ENCODE peak calls at places on chromosomes 13 and 19, in eight cellular contexts. One of them, this sample, is unnamed.

GRCh38 chr19:47509170-47509847 is 5.6 kb downstream of the NAPA start:
- DNase-seq in thyroid gland: no peak
- DNase-seq in CD4-positive, CD25-positive, alpha-beta regulatory T cell: no peak
- DNase-seq in ovary: no peak
- DNase-seq in effector memory CD4-positive, alpha-beta T cell: no peak
- DNase-seq in colonic mucosa: no peak
- DNase-seq in cardiac muscle cell: no peak
- DNase-seq in endothelial cell of umbilical vein: no peak
- DNase-seq in this sample: no peak

GRCh38 chr13:70905035-70905434 is 796.8 kb upstream of the KLHL1 start:
- DNase-seq in thyroid gland: no peak
- DNase-seq in CD4-positive, CD25-positive, alpha-beta regulatory T cell: no peak
- DNase-seq in ovary: no peak
- DNase-seq in effector memory CD4-positive, alpha-beta T cell: no peak
- DNase-seq in colonic mucosa: no peak
- DNase-seq in cardiac muscle cell: peak; percentile 45
- DNase-seq in endothelial cell of umbilical vein: peak; percentile 90
- DNase-seq in this sample: no peak

GRCh38 chr19:42553292-42554045 is 25.2 kb upstream of the CEACAM1 start:
- DNase-seq in thyroid gland: no peak
- DNase-seq in CD4-positive, CD25-positive, alpha-beta regulatory T cell: no peak
- DNase-seq in ovary: no peak
- DNase-seq in effector memory CD4-positive, alpha-beta T cell: no peak
- DNase-seq in colonic mucosa: no peak
- DNase-seq in cardiac muscle cell: peak; percentile 82
- DNase-seq in endothelial cell of umbilical vein: no peak
- DNase-seq in this sample: peak; percentile 46

GRCh38 chr13:44267966-44268365 is 105.7 kb upstream of the SERP2 start:
- DNase-seq in thyroid gland: no peak
- DNase-seq in CD4-positive, CD25-positive, alpha-beta regulatory T cell: no peak
- DNase-seq in ovary: no peak
- DNase-seq in effector memory CD4-positive, alpha-beta T cell: no peak
- DNase-seq in colonic mucosa: no peak
- DNase-seq in cardiac muscle cell: peak; percentile 92
- DNase-seq in endothelial cell of umbilical vein: no peak
- DNase-seq in this sample: no peak

GRCh38 chr19:40519352-40520322 is 52.8 kb downstream of the SPTBN4 start:
- DNase-seq in thyroid gland: no peak
- DNase-seq in CD4-positive, CD25-positive, alpha-beta regulatory T cell: peak; percentile 18
- DNase-seq in ovary: no peak
- DNase-seq in effector memory CD4-positive, alpha-beta T cell: no peak
- DNase-seq in colonic mucosa: peak; percentile 27
- DNase-seq in cardiac muscle cell: peak; percentile 57
- DNase-seq in endothelial cell of umbilical vein: no peak
- DNase-seq in this sample: no peak

GRCh38 chr13:108595416-108596257 is 33.8 kb upstream of the MYO16 start:
- DNase-seq in thyroid gland: no peak
- DNase-seq in CD4-positive, CD25-positive, alpha-beta regulatory T cell: no peak
- DNase-seq in ovary: no peak
- DNase-seq in effector memory CD4-positive, alpha-beta T cell: no peak
- DNase-seq in colonic mucosa: no peak
- DNase-seq in cardiac muscle cell: no peak
- DNase-seq in endothelial cell of umbilical vein: no peak
- DNase-seq in this sample: no peak

GRCh38 chr13:57552441-57552840 is 79.1 kb upstream of the PCDH17 start:
- DNase-seq in thyroid gland: no peak
- DNase-seq in CD4-positive, CD25-positive, alpha-beta regulatory T cell: no peak
- DNase-seq in ovary: no peak
- DNase-seq in effector memory CD4-positive, alpha-beta T cell: no peak
- DNase-seq in colonic mucosa: no peak
- DNase-seq in cardiac muscle cell: no peak
- DNase-seq in endothelial cell of umbilical vein: no peak
- DNase-seq in this sample: no peak

GRCh38 chr13:94700051-94700535 is 12.3 kb downstream of the SOX21 start:
- DNase-seq in thyroid gland: no peak
- DNase-seq in CD4-positive, CD25-positive, alpha-beta regulatory T cell: no peak
- DNase-seq in ovary: no peak
- DNase-seq in effector memory CD4-positive, alpha-beta T cell: no peak
- DNase-seq in colonic mucosa: no peak
- DNase-seq in cardiac muscle cell: no peak
- DNase-seq in endothelial cell of umbilical vein: no peak
- DNase-seq in this sample: no peak

GRCh38 chr19:45154064-45154827 is 6.5 kb downstream of the NKPD1 start:
- DNase-seq in thyroid gland: no peak
- DNase-seq in CD4-positive, CD25-positive, alpha-beta regulatory T cell: no peak
- DNase-seq in ovary: no peak
- DNase-seq in effector memory CD4-positive, alpha-beta T cell: no peak
- DNase-seq in colonic mucosa: no peak
- DNase-seq in cardiac muscle cell: peak; percentile 94
- DNase-seq in endothelial cell of umbilical vein: peak; percentile 13
- DNase-seq in this sample: no peak

GRCh38 chr13:94967183-94968039 is 255.1 kb upstream of the SOX21 start:
- DNase-seq in thyroid gland: peak; percentile 2
- DNase-seq in CD4-positive, CD25-positive, alpha-beta regulatory T cell: peak; percentile 2
- DNase-seq in ovary: no peak
- DNase-seq in effector memory CD4-positive, alpha-beta T cell: no peak
- DNase-seq in colonic mucosa: no peak
- DNase-seq in cardiac muscle cell: peak; percentile 9
- DNase-seq in endothelial cell of umbilical vein: peak; percentile 12
- DNase-seq in this sample: no peak

GRCh38 chr19:5154129-5154798 is 185.4 kb downstream of the KDM4B start:
- DNase-seq in thyroid gland: peak; percentile 31
- DNase-seq in CD4-positive, CD25-positive, alpha-beta regulatory T cell: peak; percentile 29
- DNase-seq in ovary: peak; percentile 30
- DNase-seq in effector memory CD4-positive, alpha-beta T cell: no peak
- DNase-seq in colonic mucosa: peak; percentile 49
- DNase-seq in cardiac muscle cell: peak; percentile 22
- DNase-seq in endothelial cell of umbilical vein: no peak
- DNase-seq in this sample: no peak

DNA sequence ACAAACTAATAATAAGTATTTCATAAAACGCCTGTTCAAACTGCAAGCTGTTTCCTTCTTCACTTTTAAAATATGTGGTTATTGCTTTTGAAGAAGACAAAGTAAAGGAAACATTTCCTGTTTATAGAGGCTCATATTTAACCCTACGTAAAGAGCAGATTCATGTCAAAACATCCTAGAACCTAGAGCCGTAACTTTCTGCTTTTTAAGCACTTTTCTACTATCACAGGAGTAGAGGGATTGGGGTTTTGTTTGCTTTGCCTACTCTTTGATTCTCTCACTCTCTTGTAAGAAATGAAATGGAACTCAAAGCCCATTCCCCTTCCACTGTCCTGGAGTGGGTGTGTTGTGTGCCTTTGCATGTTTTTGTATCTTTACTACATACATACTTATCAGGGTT is 54.0 kb upstream of the GPR183 start:
- DNase-seq in thyroid gland: no peak
- DNase-seq in CD4-positive, CD25-positive, alpha-beta regulatory T cell: peak; percentile 84
- DNase-seq in ovary: no peak
- DNase-seq in effector memory CD4-positive, alpha-beta T cell: no peak
- DNase-seq in colonic mucosa: no peak
- DNase-seq in cardiac muscle cell: no peak
- DNase-seq in endothelial cell of umbilical vein: peak; percentile 11
- DNase-seq in this sample: no peak
- H3K4me1 ChIP-seq in thyroid gland: peaks cover 3% of the 10 kb centered on the region
- H3K4me1 ChIP-seq in CD4-positive, CD25-positive, alpha-beta regulatory T cell: peaks cover 88% of the 10 kb centered on the region
- H3K4me1 ChIP-seq in ovary: peaks cover 11% of the 10 kb centered on the region
- H3K4me1 ChIP-seq in effector memory CD4-positive, alpha-beta T cell: peaks cover 74% of the 10 kb centered on the region
- H3K4me1 ChIP-seq in colonic mucosa: no peaks in the 10 kb centered on the region
- H3K4me1 ChIP-seq in cardiac muscle cell: peaks cover 5% of the 10 kb centered on the region
- H3K4me1 ChIP-seq in endothelial cell of umbilical vein: peaks cover 18% of the 10 kb centered on the region
- H3K4me1 ChIP-seq in this sample: peaks cover 32% of the 10 kb centered on the region

DNA sequence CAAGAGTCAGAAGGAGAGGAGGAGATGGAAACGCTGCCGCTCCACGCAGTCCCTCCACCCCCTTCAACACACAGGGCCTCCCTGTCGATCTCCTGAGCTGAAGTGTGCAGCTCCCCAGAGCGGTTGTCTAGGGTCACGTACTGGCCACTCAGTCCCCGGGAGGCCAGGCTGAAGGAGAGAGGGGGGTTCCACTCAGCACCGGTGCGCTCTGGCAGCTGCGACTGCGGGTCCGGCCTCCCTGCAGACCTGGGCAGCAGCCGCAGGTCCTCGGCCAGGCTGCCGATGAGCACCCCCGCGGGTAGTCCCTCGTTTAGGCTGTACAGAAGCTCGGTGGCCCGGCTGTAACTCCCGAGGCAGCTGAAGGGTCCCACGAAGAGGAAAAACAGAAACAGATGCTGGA is 2.1 kb downstream of the PCDH20 start:
- DNase-seq in thyroid gland: peak; percentile 8
- DNase-seq in CD4-positive, CD25-positive, alpha-beta regulatory T cell: no peak
- DNase-seq in ovary: no peak
- DNase-seq in effector memory CD4-positive, alpha-beta T cell: no peak
- DNase-seq in colonic mucosa: no peak
- DNase-seq in cardiac muscle cell: no peak
- DNase-seq in endothelial cell of umbilical vein: no peak
- DNase-seq in this sample: no peak
- H3K4me3 ChIP-seq in thyroid gland: no peak overlapping the region
- H3K4me3 ChIP-seq in CD4-positive, CD25-positive, alpha-beta regulatory T cell: no peak overlapping the region
- H3K4me3 ChIP-seq in ovary: peak overlapping the region; percentile 21
- H3K4me3 ChIP-seq in effector memory CD4-positive, alpha-beta T cell: no peak overlapping the region
- H3K4me3 ChIP-seq in colonic mucosa: peak overlapping the region; percentile 35
- H3K4me3 ChIP-seq in cardiac muscle cell: peak overlapping the region; percentile 52
- H3K4me3 ChIP-seq in endothelial cell of umbilical vein: no peak overlapping the region
- H3K4me3 ChIP-seq in this sample: peak overlapping the region; percentile 23

DNA sequence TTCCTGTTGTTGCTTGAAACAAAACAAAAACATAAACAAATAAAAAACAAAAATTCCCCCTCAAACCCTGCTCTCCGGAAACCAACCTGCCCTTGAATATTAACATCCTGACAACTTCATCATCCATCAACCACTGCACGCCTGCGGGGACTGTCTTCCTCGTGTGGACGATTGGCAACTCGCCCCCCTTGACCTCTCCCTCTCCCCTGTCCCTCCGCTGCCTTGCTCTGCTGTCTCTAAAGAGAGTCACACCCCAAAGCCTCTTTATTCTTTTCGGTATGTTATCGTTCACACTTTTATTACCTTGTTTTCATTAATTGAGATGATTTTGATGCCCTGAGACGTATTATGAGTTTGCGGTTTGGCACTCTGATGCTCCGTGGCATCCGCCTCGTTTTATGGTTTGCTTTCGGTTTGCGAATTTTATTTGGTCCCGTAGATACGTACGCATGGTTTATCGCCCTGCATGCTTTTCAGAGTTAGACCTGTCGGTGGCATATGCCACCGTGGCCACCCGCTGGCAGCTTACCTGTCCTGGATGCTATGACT is 10.4 kb downstream of the PTBP1 start:
- DNase-seq in thyroid gland: no peak
- DNase-seq in CD4-positive, CD25-positive, alpha-beta regulatory T cell: no peak
- DNase-seq in ovary: no peak
- DNase-seq in effector memory CD4-positive, alpha-beta T cell: no peak
- DNase-seq in colonic mucosa: no peak
- DNase-seq in cardiac muscle cell: no peak
- DNase-seq in endothelial cell of umbilical vein: no peak
- DNase-seq in this sample: peak; percentile 17
- H3K36me3 ChIP-seq in thyroid gland: peaks cover 88% of the 10 kb centered on the region
- H3K36me3 ChIP-seq in CD4-positive, CD25-positive, alpha-beta regulatory T cell: peaks cover 79% of the 10 kb centered on the region
- H3K36me3 ChIP-seq in ovary: no peaks in the 10 kb centered on the region
- H3K36me3 ChIP-seq in effector memory CD4-positive, alpha-beta T cell: peaks cover 90% of the 10 kb centered on the region
- H3K36me3 ChIP-seq in colonic mucosa: peaks cover 74% of the 10 kb centered on the region
- H3K36me3 ChIP-seq in cardiac muscle cell: peaks cover 78% of the 10 kb centered on the region
- H3K36me3 ChIP-seq in endothelial cell of umbilical vein: peaks cover 77% of the 10 kb centered on the region
- H3K36me3 ChIP-seq in this sample: peaks cover 15% of the 10 kb centered on the region

DNA sequence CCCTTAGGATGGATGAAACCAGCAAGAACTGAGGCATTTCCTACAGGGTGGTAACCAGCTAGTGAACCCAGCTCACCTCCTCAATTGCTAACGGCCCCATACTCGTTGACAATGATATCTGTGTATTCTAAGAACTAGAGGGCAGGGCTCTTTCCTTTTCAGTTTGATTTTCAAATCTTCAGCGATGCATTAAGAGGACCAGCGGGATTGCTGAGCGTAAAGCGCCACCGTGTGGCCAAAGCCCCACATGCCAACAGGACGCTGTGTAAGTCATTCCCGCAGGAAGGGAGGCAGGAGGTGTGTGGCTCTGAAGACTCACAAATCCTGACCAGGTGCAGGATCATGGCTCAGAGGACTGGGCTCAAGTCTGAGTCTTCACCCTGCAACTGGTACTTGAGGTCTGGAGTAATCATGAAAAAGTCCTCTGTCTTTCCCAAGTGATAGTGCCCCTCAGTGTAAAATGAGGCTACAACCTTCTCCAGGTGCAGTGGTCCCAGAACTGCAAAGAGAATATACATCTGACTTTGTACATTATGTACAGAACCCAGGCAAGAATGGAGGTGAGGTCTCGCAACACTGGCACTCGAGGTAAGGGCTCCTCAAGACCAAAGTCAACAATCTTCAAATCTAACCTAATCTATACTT is 40.9 kb downstream of the C13orf42 start:
- DNase-seq in thyroid gland: peak; percentile 83
- DNase-seq in CD4-positive, CD25-positive, alpha-beta regulatory T cell: peak; percentile 92
- DNase-seq in ovary: peak; percentile 79
- DNase-seq in effector memory CD4-positive, alpha-beta T cell: peak; percentile 32
- DNase-seq in colonic mucosa: peak; percentile 78
- DNase-seq in cardiac muscle cell: peak; percentile 84
- DNase-seq in endothelial cell of umbilical vein: peak; percentile 76
- DNase-seq in this sample: peak; percentile 87
- H3K4me1 ChIP-seq in thyroid gland: no peaks in the 10 kb centered on the region
- H3K4me1 ChIP-seq in CD4-positive, CD25-positive, alpha-beta regulatory T cell: no peaks in the 10 kb centered on the region
- H3K4me1 ChIP-seq in ovary: no peaks in the 10 kb centered on the region
- H3K4me1 ChIP-seq in effector memory CD4-positive, alpha-beta T cell: no peaks in the 10 kb centered on the region
- H3K4me1 ChIP-seq in colonic mucosa: no peaks in the 10 kb centered on the region
- H3K4me1 ChIP-seq in cardiac muscle cell: no peaks in the 10 kb centered on the region
- H3K4me1 ChIP-seq in endothelial cell of umbilical vein: peaks cover 11% of the 10 kb centered on the region
- H3K4me1 ChIP-seq in this sample: peaks cover 30% of the 10 kb centered on the region

DNA sequence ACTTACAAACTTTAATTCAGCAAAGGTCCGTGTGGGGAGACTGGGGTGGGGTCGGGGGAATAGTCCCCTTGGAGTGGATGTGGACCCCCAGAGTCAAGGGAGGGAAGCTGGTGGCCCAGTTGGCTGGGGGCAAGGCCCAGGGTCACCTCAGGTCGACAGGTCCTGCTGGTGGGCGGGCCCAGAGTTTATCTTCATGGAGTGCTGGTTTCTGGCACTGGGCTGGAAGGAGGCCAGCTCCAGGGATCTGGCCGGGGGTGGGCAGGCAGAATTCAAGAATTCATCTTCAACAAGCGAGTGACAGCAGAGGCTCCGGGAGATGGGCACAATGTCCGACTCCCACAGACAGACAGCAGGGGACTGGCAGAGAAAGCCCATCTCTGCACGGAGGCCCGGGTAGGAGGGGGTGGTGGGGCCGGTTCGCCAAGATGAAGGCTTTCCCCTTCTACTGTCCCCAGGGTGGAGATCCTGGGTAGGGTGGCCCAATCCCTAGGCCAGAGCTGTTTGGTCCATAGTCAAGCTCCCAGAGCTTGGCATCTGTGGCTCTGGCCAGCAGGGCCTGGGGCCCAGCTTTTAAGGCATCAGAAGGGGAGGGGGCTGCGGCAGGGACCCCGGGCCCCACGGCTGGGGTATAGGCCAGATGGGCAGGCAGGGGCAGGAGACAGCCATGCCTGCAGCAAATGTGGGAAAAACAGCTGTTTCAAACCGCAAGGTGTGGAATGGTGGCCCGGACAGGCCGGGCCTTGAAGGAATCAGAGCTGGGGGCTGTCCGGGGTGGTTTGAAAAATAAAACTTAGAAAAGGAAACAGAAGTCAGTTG is 622 bp upstream of the FDX2 start:
- DNase-seq in thyroid gland: peak; percentile 37
- DNase-seq in CD4-positive, CD25-positive, alpha-beta regulatory T cell: no peak
- DNase-seq in ovary: no peak
- DNase-seq in effector memory CD4-positive, alpha-beta T cell: no peak
- DNase-seq in colonic mucosa: peak; percentile 42
- DNase-seq in cardiac muscle cell: no peak
- DNase-seq in endothelial cell of umbilical vein: no peak
- DNase-seq in this sample: no peak
- H3K4me3 ChIP-seq in thyroid gland: no peak overlapping the region
- H3K4me3 ChIP-seq in CD4-positive, CD25-positive, alpha-beta regulatory T cell: no peak overlapping the region
- H3K4me3 ChIP-seq in ovary: no peak overlapping the region
- H3K4me3 ChIP-seq in effector memory CD4-positive, alpha-beta T cell: peak overlapping the region; percentile 89
- H3K4me3 ChIP-seq in colonic mucosa: peak overlapping the region; percentile 66
- H3K4me3 ChIP-seq in cardiac muscle cell: peak overlapping the region; percentile 86
- H3K4me3 ChIP-seq in endothelial cell of umbilical vein: no peak overlapping the region
- H3K4me3 ChIP-seq in this sample: peak overlapping the region; percentile 74

This sample was measured in heart left ventricle.